ENCODE peak calls at places on chromosomes 12 and 14, in four cellular contexts. S is astrocyte of the cerebellum; M is OCI-LY7; F is CD4-positive, CD25-positive, alpha-beta regulatory T cell. L is an unnamed sample.

GRCh38 chr12:100995201-100995600 is 200.6 kb downstream of the ANO4 start:
- DNase-seq in M (no peak), F (no peak), S (peak), L (peak)

GRCh38 chr12:8699714-8700113 is 1.9 kb downstream of the RIMKLB start:
- DNase-seq in F (no peak), S (no peak), M (peak), L (no peak)

GRCh38 chr14:91154851-91155625 is 41.2 kb downstream of the DGLUCY start:
- DNase-seq in M (no peak), S (no peak), F (no peak), L (peak)

GRCh38 chr12:46450279-46450748 is 77.7 kb upstream of the SLC38A2 start:
- DNase-seq in S (no peak), M (no peak), F (no peak), L (no peak)

GRCh38 chr12:78674311-78675085 is 190.1 kb upstream of the SYT1 start:
- DNase-seq in M (no peak), S (no peak), F (no peak), L (peak)

GRCh38 chr12:126346087-126346486 is 1280.9 kb downstream of the AACS start:
- DNase-seq in S (no peak), F (no peak), M (no peak), L (no peak)

GRCh38 chr12:118063567-118064391 is 2.8 kb upstream of the WSB2 start:
- DNase-seq in S (no peak), F (no peak), M (no peak), L (peak)

GRCh38 chr14:90419200-90419599 is 22.4 kb downstream of the CALM1 start:
- DNase-seq in S (peak), M (no peak), F (no peak), L (peak)

GRCh38 chr14:103854822-103855733 is 7.7 kb upstream of the PPP1R13B start:
- DNase-seq in M (no peak), S (no peak), F (no peak), L (no peak)

GRCh38 chr12:103948746-103949406 is 16.8 kb upstream of the TDG start:
- DNase-seq in M (no peak), S (no peak), F (no peak), L (no peak)

GRCh38 chr12:51960890-51961289 is 9.4 kb downstream of the ACVR1B start:
- DNase-seq in S (no peak), M (no peak), F (no peak), L (no peak)

GRCh38 chr12:26564391-26564790 is 268.6 kb downstream of the ITPR2 start:
- DNase-seq in F (no peak), M (no peak), S (no peak), L (no peak)

GRCh38 chr12:26612203-26612602 is 220.8 kb downstream of the ITPR2 start:
- DNase-seq in S (no peak), M (no peak), F (no peak), L (no peak)

GRCh38 chr14:23728791-23729190 is 92.6 kb downstream of the DHRS2 start:
- DNase-seq in M (no peak), S (no peak), F (no peak), L (no peak)

GRCh38 chr14:103535891-103536565 is 7.0 kb downstream of the TRMT61A start:
- DNase-seq in F (no peak), S (no peak), M (no peak), L (no peak)

GRCh38 chr14:100472094-100472455 is 115.1 kb downstream of the BEGAIN start:
- DNase-seq in F (no peak), M (peak), S (no peak), L (no peak)

GRCh38 chr12:60191676-60192359 is 596.0 kb downstream of the SLC16A7 start:
- DNase-seq in M (no peak), S (no peak), F (no peak), L (peak)

GRCh38 chr12:19288603-19289244 is 150.6 kb upstream of the AEBP2 start:
- DNase-seq in M (peak), F (peak), S (peak), L (peak)

GRCh38 chr12:75579552-75579951 is 68.1 kb upstream of the KRR1 start:
- DNase-seq in F (no peak), S (no peak), M (no peak), L (no peak)

GRCh38 chr12:20436367-20436766 is 68.0 kb downstream of the PDE3A start:
- DNase-seq in S (no peak), M (no peak), F (no peak), L (no peak)

GRCh38 chr14:96363751-96364336 is 518 bp downstream of the GSKIP start:
- DNase-seq in F (no peak), M (peak), S (no peak), L (peak)

GRCh38 chr12:47228802-47229201 is 149.0 kb upstream of the AMIGO2 start:
- DNase-seq in M (no peak), F (no peak), S (no peak), L (no peak)

GRCh38 chr12:121578230-121579189 is 2.3 kb downstream of the KDM2B start:
- DNase-seq in M (peak), S (no peak), F (peak), L (no peak)

GRCh38 chr12:127399451-127399850 is 867.5 kb upstream of the TMEM132C start:
- DNase-seq in F (no peak), S (no peak), M (no peak), L (peak)

GRCh38 chr12:117192057-117192456 is 1.8 kb upstream of the FBXO21 start:
- DNase-seq in F (no peak), M (no peak), S (no peak), L (no peak)

GRCh38 chr12:108666326-108666995 is 32.8 kb upstream of the SELPLG start:
- DNase-seq in S (no peak), M (no peak), F (no peak), L (peak)

GRCh38 chr12:132610051-132610759 is at the start of gene LRCOL1:
- DNase-seq in M (no peak), F (no peak), S (peak), L (peak)

GRCh38 chr12:1212529-1212928 is 221.5 kb downstream of the ERC1 start:
- DNase-seq in F (no peak), S (no peak), M (no peak), L (no peak)

DNA sequence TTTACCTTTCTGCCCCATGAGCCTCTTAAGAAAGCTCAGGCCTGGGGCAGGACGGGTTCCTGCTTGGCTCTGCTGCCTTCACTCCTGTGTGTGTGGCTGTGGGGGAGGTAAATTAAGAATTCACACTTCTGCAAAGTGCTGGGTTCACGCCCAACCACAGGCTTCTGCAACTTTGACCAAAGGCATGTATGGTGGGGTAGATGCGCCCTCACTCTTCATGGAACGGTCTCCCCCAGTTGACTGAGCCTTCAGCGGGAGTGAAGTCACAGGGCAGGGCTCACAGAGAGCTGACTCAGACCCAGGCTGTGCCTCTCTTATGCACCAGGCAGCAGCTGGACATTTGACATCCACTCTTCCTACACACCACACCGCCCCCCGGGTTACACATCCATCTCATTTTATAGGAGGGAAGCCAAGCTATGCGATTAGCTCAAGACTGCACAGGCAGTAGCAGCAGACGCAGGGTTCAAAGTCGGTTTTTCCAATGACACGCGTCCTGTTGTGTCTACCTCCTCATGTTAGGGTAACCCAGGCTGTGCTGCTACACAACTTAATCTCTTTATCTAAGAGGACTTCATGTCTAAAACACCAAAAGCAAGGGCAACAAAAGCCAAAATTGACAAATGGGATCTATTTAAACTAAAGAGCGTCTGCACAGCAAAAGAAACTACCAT is 15.4 kb upstream of the BCL11B start:
- DNase-seq in F (no peak), S (no peak), M (no peak), L (no peak)
- H3K4me3 ChIP-seq in F (peak), S (no peak), M (no peak), L (no peak)

GRCh38 chr12:6613776-6614512 is 6.8 kb upstream of the CHD4 start:
- DNase-seq in S (peak), F (peak), M (peak), L (peak)

GRCh38 chr12:6614513-6615177 is 7.5 kb upstream of the CHD4 start:
- DNase-seq in S (no peak), F (no peak), M (no peak), L (no peak)

GRCh38 chr12:6612652-6613014 is 5.5 kb upstream of the CHD4 start:
- DNase-seq in S (no peak), F (no peak), M (peak), L (no peak)

GRCh38 chr12:6613015-6613775 is 6.0 kb upstream of the CHD4 start:
- DNase-seq in M (peak), S (no peak), F (no peak), L (peak)

GRCh38 chr12:6612247-6612646 is 5.1 kb upstream of the CHD4 start:
- DNase-seq in S (no peak), M (peak), F (peak), L (no peak)
- H3K4me3 ChIP-seq in S (no peak), M (peak), F (peak), L (no peak)

DNA sequence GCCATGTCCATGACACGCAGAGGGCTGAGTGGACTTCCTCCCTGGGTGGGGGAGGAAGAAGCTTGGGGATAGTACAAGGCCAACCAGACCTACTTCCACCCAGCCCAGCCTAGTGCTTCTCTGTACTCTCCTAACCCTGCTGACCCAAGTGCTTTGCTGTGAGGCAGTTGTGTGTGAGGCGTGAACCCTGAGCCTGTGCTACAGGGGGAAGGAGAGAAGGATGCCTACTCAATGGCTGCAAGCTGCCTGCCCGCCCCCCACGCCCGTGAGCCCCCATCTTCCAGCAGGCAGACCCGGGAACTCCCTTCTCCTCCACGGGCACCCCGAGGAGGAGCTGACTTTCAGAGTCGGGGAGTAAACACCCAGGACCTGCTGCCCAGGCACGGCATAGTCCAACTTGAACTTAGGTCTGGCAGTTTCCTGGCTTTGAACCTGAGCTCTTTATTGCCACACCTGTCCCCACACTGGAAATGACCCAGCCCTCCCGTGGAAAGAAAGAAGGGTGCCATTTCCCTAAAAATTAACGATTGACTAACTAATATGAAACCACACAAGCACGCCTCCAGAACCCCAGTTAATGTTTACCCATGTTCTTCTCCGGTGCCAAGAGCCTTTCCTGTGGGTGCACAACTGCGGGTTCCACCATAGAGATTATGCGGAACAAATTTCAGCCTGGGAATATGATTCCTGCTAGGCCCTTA is 10.8 kb downstream of the ALDH2 start:
- DNase-seq in M (no peak), F (no peak), S (no peak), L (no peak)
- H3K4me3 ChIP-seq in M (no peak), F (no peak), S (no peak), L (no peak)

GRCh38 chr14:64880382-64881121 is 845 bp upstream of the SPTB start:
- DNase-seq in M (no peak), F (peak), S (no peak), L (no peak)

GRCh38 chr14:64879635-64880381 is at the start of gene SPTB:
- DNase-seq in S (no peak), M (no peak), F (peak), L (no peak)

GRCh38 chr14:64873506-64874220 is 6.0 kb downstream of the SPTB start:
- DNase-seq in S (no peak), F (no peak), M (no peak), L (peak)

GRCh38 chr14:64875350-64875749 is 4.4 kb downstream of the SPTB start:
- DNase-seq in F (no peak), S (no peak), M (no peak), L (no peak)

GRCh38 chr14:64878775-64879634 is 702 bp downstream of the SPTB start:
- DNase-seq in F (no peak), S (no peak), M (no peak), L (no peak)
- H3K4me3 ChIP-seq in F (no peak), S (peak), M (no peak), L (peak)

L was measured in AG10803.